ENCODE peak calls at places on chromosomes 12 and 14, in six cellular contexts. D is adrenal gland, Y is HepG2, H is heart left ventricle, K is breast epithelium, M is IMR-90. G is an unnamed sample. For H3K4me1, the result is how much of the 10 kb centered on the place peaks cover.

GRCh38 chr12:115404761-115405470 is 720.9 kb upstream of the TBX3 start:
- DNase-seq in D (no peak), Y (peak), H (no peak), M (peak), K (no peak), G (no peak)

GRCh38 chr14:75864352-75864751 is 117.4 kb downstream of the TGFB3 start:
- DNase-seq in Y (no peak), D (no peak), M (peak), H (no peak), K (no peak), G (no peak)

GRCh38 chr12:6724409-6724797 is 557 bp downstream of the COPS7A start:
- DNase-seq in D (peak), Y (peak), K (no peak), H (no peak), M (peak), G (no peak)

GRCh38 chr14:22520235-22520634 is 68.8 kb downstream of the DAD1 start:
- DNase-seq in H (no peak), K (no peak), Y (no peak), D (no peak), M (peak), G (no peak)

GRCh38 chr14:50318031-50318626 is 6.0 kb downstream of the DMAC2L start:
- DNase-seq in D (no peak), M (peak), H (no peak), K (no peak), Y (peak), G (no peak)

GRCh38 chr12:66149702-66150398 is 19.3 kb upstream of the LLPH start:
- DNase-seq in D (peak), M (no peak), K (no peak), Y (no peak), H (no peak), G (no peak)

GRCh38 chr12:10736460-10736859 is 13.3 kb upstream of the YBX3 start:
- DNase-seq in D (no peak), H (no peak), Y (no peak), K (no peak), M (no peak), G (no peak)

GRCh38 chr12:120814203-120814902 is 88.7 kb downstream of the ACADS start:
- DNase-seq in H (no peak), D (no peak), Y (no peak), M (no peak), K (no peak), G (no peak)

GRCh38 chr12:91804533-91804932 is 341.1 kb downstream of the BTG1 start:
- DNase-seq in Y (no peak), H (no peak), M (peak), K (no peak), D (no peak), G (no peak)

GRCh38 chr14:90811641-90812040 is 4.6 kb downstream of the TTC7B start:
- DNase-seq in H (no peak), K (no peak), D (no peak), Y (no peak), M (no peak), G (no peak)

GRCh38 chr12:11927311-11927935 is 143.3 kb upstream of the BCL2L14 start:
- DNase-seq in H (no peak), K (no peak), Y (no peak), M (peak), D (no peak), G (no peak)

GRCh38 chr14:70641548-70642312 is at the start of gene TTC9:
- DNase-seq in Y (no peak), H (no peak), K (no peak), D (no peak), M (no peak), G (peak)

GRCh38 chr12:47732504-47732903 is 7.2 kb upstream of the ENDOU start:
- DNase-seq in Y (no peak), H (no peak), D (no peak), K (no peak), M (no peak), G (no peak)

GRCh38 chr14:50000215-50001145 is 107.6 kb downstream of the ARF6 start:
- DNase-seq in Y (peak), H (peak), M (peak), D (peak), K (peak), G (peak)

GRCh38 chr12:118189761-118190181 is 53.8 kb downstream of the PEBP1 start:
- DNase-seq in Y (no peak), M (peak), K (no peak), H (no peak), D (peak), G (no peak)

GRCh38 chr14:104392396-104393198 is 187.0 kb upstream of the C14orf180 start:
- DNase-seq in K (peak), M (no peak), Y (no peak), H (peak), D (no peak), G (no peak)

GRCh38 chr14:104923596-104924420 is 871 bp upstream of the PLD4 start:
- DNase-seq in Y (no peak), H (no peak), K (no peak), D (no peak), M (no peak), G (no peak)

GRCh38 chr12:105318651-105319483 is 11.6 kb upstream of the C12orf75 start:
- DNase-seq in H (no peak), K (no peak), D (no peak), M (no peak), Y (no peak), G (no peak)

GRCh38 chr12:29528161-29528560 is 30.7 kb upstream of the OVCH1 start:
- DNase-seq in M (no peak), H (no peak), D (peak), K (no peak), Y (no peak), G (no peak)

GRCh38 chr12:68479261-68479581 is 131.5 kb upstream of the RAP1B start:
- DNase-seq in H (no peak), K (no peak), Y (no peak), D (no peak), M (peak), G (no peak)

GRCh38 chr14:69868363-69868963 is 10.8 kb upstream of the SMOC1 start:
- DNase-seq in H (no peak), Y (no peak), M (no peak), K (no peak), D (no peak), G (no peak)

GRCh38 chr14:74495356-74495755 is 1.8 kb downstream of the ISCA2 start:
- DNase-seq in K (no peak), D (no peak), H (no peak), M (no peak), Y (no peak), G (no peak)

GRCh38 chr12:105109465-105110212 is 2.1 kb downstream of the WASHC4 start:
- DNase-seq in D (no peak), M (peak), Y (no peak), K (no peak), H (no peak), G (no peak)

GRCh38 chr12:74747305-74747704 is 209.7 kb downstream of the ATXN7L3B start:
- DNase-seq in M (peak), Y (no peak), K (no peak), D (no peak), H (no peak), G (no peak)

GRCh38 chr14:103259801-103260628 is 74.0 kb upstream of the EIF5 start:
- DNase-seq in Y (no peak), H (no peak), K (no peak), D (no peak), M (no peak), G (peak)

GRCh38 chr12:470133-470532 is 10.4 kb downstream of the B4GALNT3 start:
- DNase-seq in Y (no peak), D (peak), M (no peak), H (peak), K (no peak), G (no peak)

GRCh38 chr14:104395276-104395675 is 184.3 kb upstream of the C14orf180 start:
- DNase-seq in H (no peak), K (no peak), D (no peak), Y (no peak), M (no peak), G (no peak)

GRCh38 chr14:39175445-39176262 is 600 bp downstream of the PNN start:
- DNase-seq in K (no peak), Y (peak), D (no peak), H (no peak), M (peak), G (peak)

GRCh38 chr14:22656945-22657711 is 13.0 kb upstream of the OR6J1 start:
- DNase-seq in H (no peak), K (no peak), D (no peak), M (peak), Y (no peak), G (no peak)

GRCh38 chr14:80491562-80492139 is 280.3 kb upstream of the DIO2 start:
- DNase-seq in M (peak), D (no peak), Y (no peak), K (no peak), H (no peak), G (no peak)

GRCh38 chr12:54052745-54053624 is 650 bp upstream of the HOXC4 start:
- DNase-seq in H (no peak), K (no peak), M (no peak), Y (no peak), D (no peak), G (no peak)

GRCh38 chr12:62722971-62723680 is 211.8 kb downstream of the PPM1H start:
- DNase-seq in M (peak), K (no peak), Y (no peak), D (no peak), H (no peak), G (no peak)

GRCh38 chr14:32883189-32883588 is 55.5 kb upstream of the NPAS3 start:
- DNase-seq in H (no peak), Y (no peak), M (no peak), K (no peak), D (no peak), G (no peak)

GRCh38 chr12:95443458-95443857 is 30.5 kb upstream of the METAP2 start:
- DNase-seq in Y (no peak), H (no peak), K (no peak), D (no peak), M (no peak), G (no peak)

GRCh38 chr12:95435355-95435754 is 38.6 kb upstream of the METAP2 start:
- DNase-seq in M (no peak), D (no peak), Y (no peak), H (no peak), K (no peak), G (no peak)

GRCh38 chr12:95437565-95437964 is 36.4 kb upstream of the METAP2 start:
- DNase-seq in M (no peak), Y (no peak), H (no peak), D (no peak), K (no peak), G (no peak)

GRCh38 chr12:95440401-95440800 is 33.6 kb upstream of the METAP2 start:
- DNase-seq in H (no peak), K (no peak), D (no peak), M (peak), Y (no peak), G (no peak)

DNA sequence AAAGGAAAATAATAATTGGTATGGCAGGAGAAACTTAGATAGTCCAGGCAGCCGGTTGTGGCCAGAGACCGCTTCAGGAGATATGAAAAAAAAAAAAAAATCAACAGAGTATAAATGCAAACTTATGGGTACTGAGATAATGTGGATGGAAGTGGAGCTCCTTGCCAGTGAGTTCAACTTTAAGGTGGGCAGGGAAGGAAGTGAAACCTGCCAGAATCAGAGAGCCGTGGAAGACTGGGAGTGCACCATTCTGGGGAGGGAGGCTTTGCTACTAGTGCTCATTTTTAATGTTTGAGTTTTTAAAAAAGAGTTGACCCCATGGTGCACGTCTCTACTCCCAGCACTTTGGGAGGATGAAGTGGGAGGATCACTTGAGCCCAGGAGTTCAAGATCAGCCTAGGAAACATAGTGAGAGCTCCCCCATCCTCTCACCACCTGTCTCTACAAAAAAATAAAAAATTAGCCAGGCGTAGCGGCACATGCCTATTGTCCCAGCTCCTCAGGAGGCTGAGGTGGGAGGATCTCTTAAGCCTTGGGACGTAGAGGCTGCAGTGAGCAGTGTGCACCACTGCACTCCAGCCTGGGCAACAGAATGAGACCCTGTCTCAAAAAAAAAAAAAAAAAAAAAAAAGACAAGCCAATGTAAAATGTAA is 34.2 kb upstream of the METAP2 start:
- DNase-seq in Y (no peak), H (no peak), D (no peak), K (no peak), M (no peak), G (no peak)
- TF ChIP-seq POLR2A in Y (no peak), H (no peak), D (no peak), K (no peak), M (no peak), G (no peak)

DNA sequence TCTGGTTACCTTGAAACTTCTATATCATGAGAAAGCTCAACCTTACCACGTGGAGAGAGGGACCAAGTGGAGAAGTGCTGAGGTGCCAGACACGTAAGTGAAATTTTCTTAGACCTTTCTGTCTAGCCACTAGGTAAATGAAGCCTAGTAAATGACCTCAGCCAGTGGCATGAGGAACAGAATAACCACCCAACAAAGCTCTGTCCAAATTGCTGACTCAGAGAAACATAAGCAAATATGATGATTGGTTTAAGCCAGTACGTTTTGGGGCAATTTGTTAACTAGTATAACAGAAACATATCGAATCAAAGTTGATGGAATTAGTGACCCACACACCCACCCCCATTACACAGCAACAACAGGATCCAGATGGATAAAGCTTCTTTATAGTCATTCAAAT is 75.2 kb upstream of the MAX start:
- DNase-seq in Y (no peak), K (no peak), D (no peak), M (no peak), H (no peak), G (no peak)
- H3K4me1 ChIP-seq in Y (under half), K (under half), D (under half), M (under half), H (under half), G (under half)

GRCh38 chr12:113157218-113157859 is 7.8 kb downstream of the CFAP73 start:
- DNase-seq in Y (no peak), K (no peak), H (no peak), D (no peak), M (no peak), G (no peak)
- TF ChIP-seq POLR2A in Y (no peak), K (no peak), H (no peak), D (no peak), M (no peak), G (no peak)

GRCh38 chr14:100547633-100548294 is 39.5 kb downstream of the BEGAIN start:
- DNase-seq in H (peak), M (peak), D (peak), Y (no peak), K (no peak), G (peak)
- H3K4me1 ChIP-seq in H (under half), M (under half), D (under half), Y (under half), K (under half), G (under half)

GRCh38 chr12:111314949-111315539 is 53.9 kb downstream of the PHETA1 start:
- DNase-seq in K (no peak), H (no peak), M (no peak), Y (no peak), D (peak), G (no peak)
- TF ChIP-seq POLR2A in K (no peak), H (no peak), M (no peak), Y (no peak), D (no peak), G (no peak)

GRCh38 chr14:99755068-99755405 is 38.2 kb upstream of the EML1 start:
- DNase-seq in H (no peak), K (no peak), Y (no peak), D (peak), M (no peak), G (peak)
- H3K4me1 ChIP-seq in H (half or more), K (under half), Y (under half), D (under half), M (half or more), G (under half)

GRCh38 chr12:111448831-111449790 is 43.4 kb downstream of the SH2B3 start:
- DNase-seq in H (peak), D (peak), M (no peak), K (peak), Y (no peak), G (no peak)
- TF ChIP-seq POLR2A in H (no peak), D (no peak), M (no peak), K (no peak), Y (no peak), G (no peak)

DNA sequence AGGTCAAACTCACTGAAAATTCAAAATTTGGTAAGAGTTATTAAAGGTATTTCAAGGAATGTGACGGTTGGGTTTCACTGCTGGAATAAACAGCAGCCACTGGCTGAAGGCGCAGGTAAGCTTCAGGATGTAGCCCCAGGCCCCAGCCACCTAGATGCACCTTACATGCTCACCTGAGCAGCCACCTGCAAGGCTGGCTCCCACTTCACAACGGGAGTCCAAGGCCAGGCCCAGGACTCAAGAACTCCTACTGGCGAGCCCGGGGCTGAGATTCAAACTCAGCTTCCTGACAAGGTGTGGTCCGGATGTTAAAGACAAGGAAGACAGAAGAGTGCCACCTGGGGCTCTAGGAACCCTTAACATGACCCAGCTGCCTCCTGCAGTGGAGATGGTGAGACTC is 78.4 kb downstream of the ITPK1 start:
- DNase-seq in D (no peak), H (no peak), Y (no peak), K (no peak), M (no peak), G (no peak)
- H3K4me1 ChIP-seq in D (under half), H (half or more), Y (half or more), K (under half), M (under half), G (under half)